ENCODE peak calls at places on chromosome 2, in nine cellular contexts. U is NCI-H187; L is GOT3; R is A549; I is A172; O is naive thymus-derived CD8-positive, alpha-beta T cell; M is right cardiac atrium; Z is T-helper 1 cell; P is activated CD8-positive, alpha-beta memory T cell treated with anti-CD3 and anti-CD28 coated beads for 4 hours. V is an unnamed sample.

GRCh38 chr2:43293744-43294695 is 67.6 kb upstream of the ZFP36L2 start:
- DNase-seq in U (no peak), L (peak; percentile 19), R (peak; percentile 94), I (peak; percentile 98), O (no peak), M (no peak), Z (no peak), P (peak; percentile 28), V (peak; percentile 86)

GRCh38 chr2:75808039-75808438 is 97.3 kb upstream of the GCFC2 start:
- DNase-seq in U (no peak), L (no peak), R (no peak), I (no peak), O (no peak), M (no peak), Z (no peak), P (no peak), V (no peak)

GRCh38 chr2:39243469-39244123 is at the start of gene CDKL4:
- DNase-seq in U (no peak), L (no peak), R (no peak), I (no peak), O (peak; percentile 46), M (peak; percentile 64), Z (peak; percentile 22), P (no peak), V (peak; percentile 46)

GRCh38 chr2:26172866-26173595 is at the start of gene GAREM2:
- DNase-seq in U (no peak), L (no peak), R (peak; percentile 59), I (no peak), O (no peak), M (peak; percentile 48), Z (no peak), P (no peak), V (peak; percentile 15)

GRCh38 chr2:221447310-221447709 is 124.8 kb downstream of the EPHA4 start:
- DNase-seq in U (no peak), L (no peak), R (no peak), I (peak; percentile 61), O (no peak), M (no peak), Z (no peak), P (no peak), V (no peak)

GRCh38 chr2:217393585-217394032 is 533.7 kb upstream of the TNP1 start:
- DNase-seq in U (no peak), L (peak; percentile 41), R (no peak), I (peak; percentile 97), O (no peak), M (peak; percentile 84), Z (no peak), P (no peak), V (no peak)

GRCh38 chr2:208306291-208306690 is 40.2 kb downstream of the PIKFYVE start:
- DNase-seq in U (no peak), L (no peak), R (no peak), I (no peak), O (no peak), M (no peak), Z (no peak), P (no peak), V (no peak)

GRCh38 chr2:47904903-47905453 is 1.3 kb downstream of the FBXO11 start:
- DNase-seq in U (no peak), L (no peak), R (peak; percentile 17), I (no peak), O (no peak), M (peak; percentile 74), Z (peak; percentile 28), P (peak; percentile 26), V (no peak)

GRCh38 chr2:72925328-72925943 is 8.1 kb downstream of the EMX1 start:
- DNase-seq in U (no peak), L (no peak), R (no peak), I (no peak), O (no peak), M (no peak), Z (no peak), P (no peak), V (no peak)

GRCh38 chr2:231318436-231318835 is 77.1 kb upstream of the B3GNT7 start:
- DNase-seq in U (no peak), L (no peak), R (no peak), I (no peak), O (no peak), M (peak; percentile 77), Z (no peak), P (no peak), V (no peak)

GRCh38 chr2:98508690-98509054 is 64.0 kb downstream of the INPP4A start:
- DNase-seq in U (peak; percentile 15), L (no peak), R (no peak), I (no peak), O (peak; percentile 84), M (peak; percentile 80), Z (peak; percentile 10), P (peak; percentile 63), V (peak; percentile 92)

GRCh38 chr2:231037731-231038482 is 584 bp downstream of the C2orf72 start:
- DNase-seq in U (no peak), L (no peak), R (peak; percentile 31), I (no peak), O (no peak), M (no peak), Z (no peak), P (no peak), V (no peak)

GRCh38 chr2:128727914-128728313 is 409.2 kb upstream of the HS6ST1 start:
- DNase-seq in U (no peak), L (no peak), R (no peak), I (peak; percentile 2), O (no peak), M (no peak), Z (no peak), P (no peak), V (no peak)

GRCh38 chr2:25822190-25823117 is 55.8 kb downstream of the ASXL2 start:
- DNase-seq in U (no peak), L (no peak), R (no peak), I (no peak), O (peak; percentile 62), M (peak; percentile 75), Z (peak; percentile 55), P (peak; percentile 22), V (no peak)

GRCh38 chr2:204249437-204249836 is 295.8 kb upstream of the PARD3B start:
- DNase-seq in U (no peak), L (no peak), R (no peak), I (no peak), O (no peak), M (no peak), Z (no peak), P (no peak), V (no peak)

GRCh38 chr2:173589604-173590277 is 235.1 kb downstream of the CDCA7 start:
- DNase-seq in U (no peak), L (no peak), R (no peak), I (no peak), O (no peak), M (no peak), Z (no peak), P (no peak), V (no peak)

GRCh38 chr2:49005261-49005660 is 149.1 kb downstream of the FSHR start:
- DNase-seq in U (no peak), L (no peak), R (no peak), I (no peak), O (no peak), M (no peak), Z (no peak), P (no peak), V (no peak)

GRCh38 chr2:190137561-190137960 is 75.0 kb upstream of the MSTN start:
- DNase-seq in U (no peak), L (no peak), R (no peak), I (no peak), O (no peak), M (peak; percentile 80), Z (no peak), P (no peak), V (no peak)

GRCh38 chr2:5021148-5021547 is 671.0 kb upstream of the SOX11 start:
- DNase-seq in U (no peak), L (no peak), R (no peak), I (peak; percentile 35), O (no peak), M (no peak), Z (no peak), P (no peak), V (no peak)

GRCh38 chr2:4693266-4693665 is 989.9 kb downstream of the DCDC2C start:
- DNase-seq in U (no peak), L (no peak), R (no peak), I (peak; percentile 73), O (no peak), M (no peak), Z (no peak), P (no peak), V (no peak)

GRCh38 chr2:112081262-112081661 is 26.2 kb downstream of the TMEM87B start:
- DNase-seq in U (no peak), L (no peak), R (no peak), I (no peak), O (no peak), M (no peak), Z (no peak), P (no peak), V (no peak)

GRCh38 chr2:10977003-10977402 is 65.3 kb downstream of the KCNF1 start:
- DNase-seq in U (no peak), L (no peak), R (no peak), I (peak; percentile 18), O (no peak), M (no peak), Z (no peak), P (no peak), V (no peak)